ENCODE peak calls at places on chromosome 18, in nine cellular contexts. L is GM12878, B is breast epithelium, S is Panc1, E is stomach, G is upper lobe of left lung, H is HepG2, P is HCT116, I is prostate gland. J is an unnamed sample.
A peak's percentile ranks its signal among the peaks of the same experiment; 100 is the strongest.

GRCh38 chr18:46623541-46623940 is 33.5 kb downstream of the LOXHD1 start:
- DNase-seq in L (no peak), B (no peak), S (no peak), E (no peak), G (peak; percentile 57), H (no peak), P (no peak), I (no peak), J (no peak)

GRCh38 chr18:28174181-28174906 is 2.6 kb downstream of the CDH2 start:
- DNase-seq in L (no peak), B (no peak), S (no peak), E (no peak), G (no peak), H (peak; percentile 40), P (no peak), I (no peak), J (no peak)

GRCh38 chr18:4444306-4444705 is 10.8 kb downstream of the DLGAP1 start:
- DNase-seq in L (no peak), B (no peak), S (no peak), E (no peak), G (no peak), H (peak; percentile 43), P (no peak), I (no peak), J (no peak)

GRCh38 chr18:22525883-22526282 is 108.2 kb upstream of the CTAGE1 start:
- DNase-seq in L (no peak), B (no peak), S (no peak), E (no peak), G (no peak), H (no peak), P (no peak), I (no peak), J (no peak)

GRCh38 chr18:3610818-3611217 is 160.8 kb downstream of the TGIF1 start:
- DNase-seq in L (no peak), B (no peak), S (no peak), E (no peak), G (no peak), H (no peak), P (no peak), I (no peak), J (no peak)

GRCh38 chr18:50754297-50754696 is 65.5 kb downstream of the MRO start:
- DNase-seq in L (no peak), B (no peak), S (no peak), E (no peak), G (no peak), H (no peak), P (no peak), I (no peak), J (no peak)

GRCh38 chr18:10752407-10752806 is 226.6 kb downstream of the NAPG start:
- DNase-seq in L (no peak), B (no peak), S (no peak), E (no peak), G (no peak), H (no peak), P (no peak), I (no peak), J (no peak)

GRCh38 chr18:7516505-7517117 is 50.5 kb upstream of the PTPRM start:
- DNase-seq in L (no peak), B (no peak), S (no peak), E (no peak), G (no peak), H (no peak), P (no peak), I (no peak), J (no peak)

GRCh38 chr18:65852273-65852672 is 101.5 kb downstream of the CDH7 start:
- DNase-seq in L (no peak), B (no peak), S (no peak), E (no peak), G (no peak), H (no peak), P (no peak), I (no peak), J (no peak)

GRCh38 chr18:45567123-45567522 is 48.2 kb upstream of the SLC14A2 start:
- DNase-seq in L (no peak), B (no peak), S (no peak), E (no peak), G (no peak), H (no peak), P (no peak), I (no peak), J (no peak)

GRCh38 chr18:22847392-22847791 is 85.7 kb upstream of the RBBP8 start:
- DNase-seq in L (no peak), B (no peak), S (no peak), E (no peak), G (no peak), H (no peak), P (no peak), I (no peak), J (no peak)

GRCh38 chr18:22346342-22346967 is 71.3 kb downstream of the CTAGE1 start:
- DNase-seq in L (no peak), B (no peak), S (no peak), E (peak; percentile 76), G (no peak), H (no peak), P (no peak), I (peak; percentile 28), J (peak; percentile 81)

GRCh38 chr18:3935316-3935715 is 485.3 kb downstream of the TGIF1 start:
- DNase-seq in L (no peak), B (no peak), S (no peak), E (no peak), G (no peak), H (no peak), P (no peak), I (no peak), J (no peak)

GRCh38 chr18:10403675-10404074 is 50.8 kb upstream of the APCDD1 start:
- DNase-seq in L (no peak), B (no peak), S (no peak), E (no peak), G (peak; percentile 41), H (no peak), P (no peak), I (no peak), J (no peak)

GRCh38 chr18:52963481-52963880 is 623.5 kb downstream of the DCC start:
- DNase-seq in L (no peak), B (no peak), S (no peak), E (no peak), G (no peak), H (no peak), P (no peak), I (no peak), J (no peak)

GRCh38 chr18:8617907-8618306 is 8.7 kb downstream of the RAB12 start:
- DNase-seq in L (no peak), B (no peak), S (no peak), E (no peak), G (no peak), H (no peak), P (no peak), I (no peak), J (no peak)
- H3K4me1 ChIP-seq in L (no peaks in the 10 kb centered on the region), B (peaks cover 6% of the 10 kb centered on the region), S (peaks cover 4% of the 10 kb centered on the region), E (peaks cover 69% of the 10 kb centered on the region), G (peaks cover 20% of the 10 kb centered on the region), H (peaks cover 41% of the 10 kb centered on the region), P (peaks cover 6% of the 10 kb centered on the region), I (peaks cover 8% of the 10 kb centered on the region), J (peaks cover 16% of the 10 kb centered on the region)

GRCh38 chr18:39162013-39162412 is 1596.4 kb upstream of the CELF4 start:
- DNase-seq in L (no peak), B (no peak), S (no peak), E (no peak), G (no peak), H (no peak), P (no peak), I (no peak), J (no peak)
- TF ChIP-seq POLR2AphosphoS5 in L (no peak), B (no peak), S (no peak), E (no peak), G (no peak), H (no peak), P (no peak), I (no peak), J (no peak)

GRCh38 chr18:12008842-12009580 is 27.7 kb downstream of the IMPA2 start:
- DNase-seq in L (no peak), B (no peak), S (no peak), E (no peak), G (no peak), H (peak; percentile 37), P (no peak), I (no peak), J (peak; percentile 57)

GRCh38 chr18:12009581-12010140 is 28.4 kb downstream of the IMPA2 start:
- DNase-seq in L (no peak), B (no peak), S (no peak), E (no peak), G (no peak), H (no peak), P (no peak), I (no peak), J (no peak)

GRCh38 chr18:12011962-12012549 is 30.7 kb downstream of the IMPA2 start:
- DNase-seq in L (no peak), B (no peak), S (no peak), E (peak; percentile 75), G (peak; percentile 60), H (no peak), P (no peak), I (peak; percentile 50), J (peak; percentile 55)

GRCh38 chr18:12011199-12011961 is 30.1 kb downstream of the IMPA2 start:
- DNase-seq in L (no peak), B (no peak), S (no peak), E (no peak), G (no peak), H (no peak), P (no peak), I (no peak), J (no peak)

GRCh38 chr18:12010187-12010802 is 29.0 kb downstream of the IMPA2 start:
- DNase-seq in L (no peak), B (no peak), S (no peak), E (peak; percentile 66), G (no peak), H (no peak), P (no peak), I (no peak), J (peak; percentile 56)
- TF ChIP-seq CTCF in L (no peak), B (no peak), S (no peak), E (no peak), G (peak; percentile 17), H (peak; percentile 21), P (peak; percentile 24), I (no peak), J (peak; percentile 48)

DNA sequence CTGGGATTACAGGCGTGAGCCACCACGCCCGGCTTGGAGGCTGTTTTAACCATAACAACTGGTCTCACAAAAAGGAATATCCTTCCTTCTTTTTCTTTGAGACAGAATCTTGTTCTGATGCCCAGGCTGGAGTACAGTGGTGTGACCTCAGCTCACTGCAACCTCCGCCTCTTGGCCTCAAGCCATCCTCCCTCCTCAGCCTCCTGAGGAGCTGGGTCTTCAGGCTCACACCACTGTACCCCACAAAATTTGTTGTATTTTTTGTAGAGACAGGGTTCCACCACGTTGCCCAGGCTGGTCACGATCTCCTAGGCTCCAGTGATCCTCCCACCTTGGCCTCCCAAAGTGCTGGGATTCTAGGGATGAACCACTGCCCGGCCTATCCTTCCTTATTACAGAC is 21.7 kb downstream of the CTIF start:
- DNase-seq in L (no peak), B (no peak), S (no peak), E (no peak), G (no peak), H (no peak), P (no peak), I (no peak), J (no peak)
- H3K4me1 ChIP-seq in L (no peaks in the 10 kb centered on the region), B (no peaks in the 10 kb centered on the region), S (no peaks in the 10 kb centered on the region), E (peaks cover 21% of the 10 kb centered on the region), G (peaks cover 31% of the 10 kb centered on the region), H (peaks cover 29% of the 10 kb centered on the region), P (peaks cover 5% of the 10 kb centered on the region), I (no peaks in the 10 kb centered on the region), J (no peaks in the 10 kb centered on the region)